ENCODE peak calls at places on chromosomes 3 and 15, in four cellular contexts. W, N, T and B are unnamed samples. For H3K4me1, the result is how much of the 10 kb centered on the place peaks cover.

GRCh38 chr15:41493205-41493901 is at the start of gene ITPKA:
- DNase-seq in W (peak), N (peak), T (peak), B (peak)

GRCh38 chr15:40787344-40787841 is 17.6 kb downstream of the C15orf62 start:
- DNase-seq in W (peak), N (no peak), T (peak), B (peak)

GRCh38 chr3:184523825-184524615 is 37.6 kb upstream of the EPHB3 start:
- DNase-seq in W (peak), N (no peak), T (no peak), B (no peak)

GRCh38 chr3:66487475-66487874 is 13.3 kb downstream of the LRIG1 start:
- DNase-seq in W (no peak), N (no peak), T (no peak), B (no peak)

GRCh38 chr3:112117826-112118571 is 15.0 kb downstream of the GCSAM start:
- DNase-seq in W (no peak), N (no peak), T (no peak), B (no peak)

GRCh38 chr3:179717219-179717618 is 64.4 kb downstream of the USP13 start:
- DNase-seq in W (peak), N (no peak), T (no peak), B (no peak)

GRCh38 chr3:178159691-178160090 is 376.5 kb upstream of the KCNMB2 start:
- DNase-seq in W (peak), N (no peak), T (no peak), B (no peak)

GRCh38 chr3:99627062-99627826 is 11.2 kb upstream of the COL8A1 start:
- DNase-seq in W (no peak), N (no peak), T (no peak), B (no peak)

GRCh38 chr3:138245026-138245425 is 57.9 kb downstream of the ARMC8 start:
- DNase-seq in W (no peak), N (no peak), T (no peak), B (no peak)

GRCh38 chr3:15271785-15272381 is 60.5 kb downstream of the SH3BP5 start:
- DNase-seq in W (no peak), N (peak), T (peak), B (peak)

GRCh38 chr15:97446138-97446537 is 514.4 kb upstream of the ARRDC4 start:
- DNase-seq in W (no peak), N (no peak), T (no peak), B (no peak)

GRCh38 chr3:24004171-24004938 is 59.3 kb downstream of the NR1D2 start:
- DNase-seq in W (no peak), N (no peak), T (no peak), B (no peak)

GRCh38 chr3:160616311-160616710 is 50.9 kb upstream of the KPNA4 start:
- DNase-seq in W (no peak), N (no peak), T (no peak), B (no peak)

GRCh38 chr15:40754574-40754882 is 526 bp downstream of the RMDN3 start:
- DNase-seq in W (peak), N (no peak), T (peak), B (peak)

GRCh38 chr3:132788299-132788698 is 66.1 kb upstream of the NPHP3 start:
- DNase-seq in W (peak), N (peak), T (no peak), B (no peak)

GRCh38 chr3:81692766-81693165 is 68.7 kb downstream of the GBE1 start:
- DNase-seq in W (no peak), N (no peak), T (no peak), B (no peak)

GRCh38 chr15:63560741-63561448 is 36.3 kb upstream of the FBXL22 start:
- DNase-seq in W (no peak), N (no peak), T (no peak), B (no peak)

GRCh38 chr15:89104172-89104564 is 15.9 kb downstream of the ABHD2 start:
- DNase-seq in W (peak), N (no peak), T (no peak), B (no peak)

GRCh38 chr15:32669870-32670623 is 28.5 kb downstream of the SCG5 start:
- DNase-seq in W (peak), N (no peak), T (no peak), B (no peak)

GRCh38 chr15:64150236-64150578 is 1.3 kb upstream of the SNX22 start:
- DNase-seq in W (no peak), N (no peak), T (no peak), B (no peak)

GRCh38 chr3:175777495-175777894 is 918.4 kb downstream of the NAALADL2 start:
- DNase-seq in W (peak), N (no peak), T (no peak), B (peak)

DNA sequence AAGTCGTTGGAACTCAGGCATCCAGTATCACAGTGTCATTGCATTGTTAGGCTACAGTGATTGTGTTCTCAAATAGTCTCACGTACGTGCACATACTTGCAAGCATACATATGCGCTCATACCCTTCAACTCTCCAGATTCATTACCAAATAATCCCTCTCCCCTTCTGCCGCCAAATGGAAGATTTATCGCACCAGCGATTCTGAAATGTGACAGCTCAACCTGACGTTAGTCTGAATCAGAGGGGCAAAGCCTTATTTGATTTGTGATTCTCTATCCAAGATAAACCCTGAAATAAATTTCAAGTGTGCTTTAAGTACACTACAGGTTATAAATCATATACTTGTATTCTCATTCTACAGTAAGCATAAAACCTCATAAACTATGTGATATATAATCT is 119.4 kb downstream of the GADL1 start:
- DNase-seq in W (no peak), N (no peak), T (no peak), B (no peak)
- H3K4me3 ChIP-seq in W (no peak), N (no peak), T (no peak), B (no peak)

DNA sequence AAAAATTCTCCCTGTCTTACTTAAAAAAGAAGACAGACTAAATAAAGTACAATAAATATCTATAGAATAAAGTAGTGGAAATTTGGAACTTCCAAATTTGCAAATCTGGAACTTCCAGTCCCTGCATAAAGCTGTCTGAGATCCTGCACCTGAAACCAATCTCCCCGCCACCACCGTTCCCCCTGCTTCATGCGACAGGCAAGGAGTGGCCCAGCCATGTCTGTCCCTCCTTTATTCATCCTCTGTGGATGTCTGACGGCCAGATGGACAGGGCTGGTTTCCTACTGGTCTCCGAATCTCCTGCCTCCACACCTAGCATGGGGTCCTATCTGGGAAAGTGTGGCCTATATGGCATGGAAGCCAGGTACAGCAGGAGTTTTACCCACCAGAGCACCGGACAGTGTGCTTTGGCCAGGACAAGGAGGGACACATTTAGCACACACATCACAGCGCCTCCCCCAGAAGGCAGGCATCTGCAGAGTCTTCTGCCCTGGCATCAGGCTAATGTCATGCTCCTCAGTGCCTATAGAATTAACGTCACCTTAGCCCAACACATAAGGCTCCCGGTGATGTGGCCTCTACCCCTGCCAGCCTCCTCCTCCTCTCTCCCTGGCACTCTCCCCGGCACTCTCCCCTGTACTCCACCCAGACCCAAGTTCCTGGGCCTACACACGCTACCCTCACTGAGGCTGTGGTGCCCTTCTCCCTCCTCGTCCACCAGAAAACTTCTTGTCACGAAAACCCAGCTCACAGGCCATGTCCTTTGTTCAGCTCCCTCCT is 170.8 kb downstream of the XXYLT1 start:
- DNase-seq in W (no peak), N (no peak), T (no peak), B (no peak)
- H3K4me1 ChIP-seq in W (under half), N (under half), T (under half), B (under half)

DNA sequence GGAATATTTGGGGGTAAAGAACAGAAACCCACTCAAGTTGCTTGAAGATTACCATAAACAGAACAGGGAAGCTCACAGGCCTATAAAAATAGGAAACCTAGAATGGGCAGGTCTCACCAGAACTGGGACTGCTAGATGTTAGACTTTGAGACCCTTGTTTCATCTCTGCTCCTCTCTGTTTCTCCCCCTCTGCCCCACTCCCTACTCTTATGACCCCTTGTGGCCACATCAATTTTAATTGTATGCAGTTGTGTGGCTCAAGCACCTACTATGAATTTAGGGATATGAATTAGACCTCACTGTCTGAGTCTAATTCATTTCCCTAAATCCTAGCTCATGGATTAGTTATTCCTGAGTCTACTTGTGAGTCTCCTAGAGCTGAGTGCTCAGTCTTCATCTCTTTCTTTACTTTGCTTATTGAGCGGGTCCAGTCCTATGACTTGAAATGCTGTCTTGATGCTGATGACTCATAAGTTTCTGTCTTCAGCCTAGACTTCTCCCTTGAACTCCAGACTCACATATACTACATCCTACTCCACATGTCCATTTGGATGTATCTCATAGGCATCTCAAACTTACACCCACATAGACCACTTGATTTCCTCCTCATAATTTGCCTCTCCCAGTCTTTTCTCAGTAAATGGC is 78.7 kb downstream of the ITPR1 start:
- DNase-seq in W (peak), N (no peak), T (no peak), B (no peak)
- TF ChIP-seq CTCF in W (no peak), N (no peak), T (no peak), B (no peak)

GRCh38 chr3:186362409-186362757 is 349 bp upstream of the DGKG start:
- DNase-seq in W (no peak), N (no peak), T (no peak), B (no peak)
- H3K4me3 ChIP-seq in W (peak), N (peak), T (peak), B (no peak)

GRCh38 chr3:128844502-128844901 is 34.9 kb upstream of the ACAD9 start:
- DNase-seq in W (no peak), N (no peak), T (no peak), B (no peak)

GRCh38 chr3:128847631-128848370 is 31.6 kb upstream of the ACAD9 start:
- DNase-seq in W (no peak), N (no peak), T (no peak), B (no peak)

GRCh38 chr3:128845695-128846491 is 33.5 kb upstream of the ACAD9 start:
- DNase-seq in W (peak), N (peak), T (peak), B (peak)

GRCh38 chr3:128846501-128846900 is 32.9 kb upstream of the ACAD9 start:
- DNase-seq in W (no peak), N (no peak), T (no peak), B (no peak)

GRCh38 chr3:128845119-128845518 is 34.3 kb upstream of the ACAD9 start:
- DNase-seq in W (no peak), N (no peak), T (no peak), B (no peak)
- H3K4me1 ChIP-seq in W (under half), N (under half), T (under half), B (under half)

GRCh38 chr15:31573759-31574158 is 247.1 kb downstream of the KLF13 start:
- DNase-seq in W (no peak), N (no peak), T (no peak), B (no peak)

GRCh38 chr15:31570591-31570990 is 244.0 kb downstream of the KLF13 start:
- DNase-seq in W (no peak), N (no peak), T (no peak), B (no peak)

GRCh38 chr15:31574761-31575160 is 248.1 kb downstream of the KLF13 start:
- DNase-seq in W (peak), N (no peak), T (no peak), B (no peak)

GRCh38 chr15:31569836-31570235 is 243.2 kb downstream of the KLF13 start:
- DNase-seq in W (no peak), N (no peak), T (no peak), B (no peak)

DNA sequence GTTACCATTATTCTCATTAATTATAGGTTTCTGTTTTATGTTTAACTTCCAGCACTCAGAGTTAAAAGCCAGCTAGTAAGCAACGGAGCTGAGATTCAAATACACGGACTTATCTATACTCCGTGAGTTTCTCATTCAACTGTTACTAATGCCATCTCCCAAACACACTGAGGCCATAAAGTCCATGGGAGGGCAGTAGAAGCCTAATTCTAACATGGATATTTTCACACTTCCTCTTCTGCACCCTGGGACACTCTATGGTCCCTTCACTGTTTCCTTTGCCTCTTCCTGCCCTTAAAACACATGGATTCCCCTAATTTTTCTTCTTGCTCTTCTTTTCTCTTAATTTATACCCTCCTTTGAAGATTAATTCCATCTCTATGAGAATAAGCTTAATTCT is 245.0 kb downstream of the KLF13 start:
- DNase-seq in W (peak), N (no peak), T (no peak), B (peak)
- TF ChIP-seq CTCF in W (no peak), N (no peak), T (no peak), B (no peak)

GRCh38 chr15:100684591-100684990 is 82.2 kb downstream of the ASB7 start:
- DNase-seq in W (no peak), N (no peak), T (no peak), B (no peak)

GRCh38 chr15:100688549-100689120 is 86.2 kb downstream of the ASB7 start:
- DNase-seq in W (no peak), N (no peak), T (no peak), B (no peak)

GRCh38 chr15:100687532-100688215 is 85.3 kb downstream of the ASB7 start:
- DNase-seq in W (peak), N (no peak), T (no peak), B (no peak)

GRCh38 chr15:100686021-100686724 is 83.8 kb downstream of the ASB7 start:
- DNase-seq in W (peak), N (peak), T (no peak), B (peak)

DNA sequence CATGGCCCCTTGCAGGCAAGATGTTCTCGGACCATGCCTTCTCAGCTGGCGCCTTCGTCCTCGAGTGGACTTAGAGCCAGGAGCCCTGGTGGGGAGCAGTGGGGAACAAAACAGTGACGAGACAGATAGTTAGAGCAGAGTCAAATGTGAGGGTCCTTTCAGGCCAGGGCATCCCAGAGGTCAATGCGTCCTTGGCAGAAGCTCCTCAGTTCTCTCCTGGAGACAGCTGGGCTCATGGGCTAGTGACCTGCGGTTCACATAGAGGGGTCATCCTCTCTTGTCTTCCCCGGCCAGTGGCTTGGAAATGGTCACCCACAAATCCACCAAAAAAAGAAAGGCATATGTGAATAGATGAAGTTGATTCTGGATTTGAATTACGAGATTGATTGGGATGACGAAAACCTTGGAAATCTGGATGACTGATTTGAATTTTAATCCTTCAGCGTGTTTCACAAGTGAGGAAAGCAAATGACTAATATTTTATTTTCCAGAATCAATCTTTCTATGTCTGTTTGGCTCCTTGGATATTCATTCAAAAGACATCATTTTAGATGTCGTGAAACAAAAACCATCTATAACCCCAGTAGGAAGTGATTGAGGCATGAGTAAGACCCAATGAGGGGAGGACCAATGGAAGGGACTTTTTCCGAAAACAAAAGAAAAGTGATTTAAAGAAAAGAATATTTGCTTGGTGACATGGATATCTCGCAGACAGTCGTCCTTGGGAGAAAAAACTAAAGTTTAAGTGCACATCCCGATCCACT is 84.5 kb downstream of the ASB7 start:
- DNase-seq in W (no peak), N (no peak), T (no peak), B (no peak)
- H3K4me3 ChIP-seq in W (no peak), N (no peak), T (no peak), B (no peak)